ENCODE peak calls at places on chromosome 17, in nine cellular contexts. One of them, this sample, is unnamed.
A peak's percentile ranks its signal among the peaks of the same experiment; 100 is the strongest.

GRCh38 chr17:48025904-48026502 is 11.6 kb downstream of the COPZ2 start:
- DNase-seq in thyroid gland: no peak
- DNase-seq in heart left ventricle: no peak
- DNase-seq in Panc1: no peak
- DNase-seq in left lung: no peak
- DNase-seq in lung: no peak
- DNase-seq in endothelial cell of umbilical vein: peak; percentile 12
- DNase-seq in mammary epithelial cell: peak; percentile 77
- DNase-seq in AG04450: no peak
- DNase-seq in this sample: no peak

GRCh38 chr17:50539762-50540440 is 7.1 kb upstream of the SPATA20 start:
- DNase-seq in thyroid gland: peak; percentile 21
- DNase-seq in heart left ventricle: no peak
- DNase-seq in Panc1: no peak
- DNase-seq in left lung: peak; percentile 46
- DNase-seq in lung: no peak
- DNase-seq in endothelial cell of umbilical vein: no peak
- DNase-seq in mammary epithelial cell: peak; percentile 92
- DNase-seq in AG04450: no peak
- DNase-seq in this sample: no peak

GRCh38 chr17:58317421-58318064 is 11.1 kb downstream of the TSPOAP1 start:
- DNase-seq in thyroid gland: no peak
- DNase-seq in heart left ventricle: peak; percentile 44
- DNase-seq in Panc1: peak; percentile 45
- DNase-seq in left lung: no peak
- DNase-seq in lung: no peak
- DNase-seq in endothelial cell of umbilical vein: peak; percentile 26
- DNase-seq in mammary epithelial cell: peak; percentile 90
- DNase-seq in AG04450: peak; percentile 43
- DNase-seq in this sample: peak; percentile 47

GRCh38 chr17:76497979-76498885 is 3.0 kb downstream of the RHBDF2 start:
- DNase-seq in thyroid gland: peak; percentile 92
- DNase-seq in heart left ventricle: peak; percentile 90
- DNase-seq in Panc1: no peak
- DNase-seq in left lung: peak; percentile 81
- DNase-seq in lung: peak; percentile 68
- DNase-seq in endothelial cell of umbilical vein: peak; percentile 93
- DNase-seq in mammary epithelial cell: peak; percentile 93
- DNase-seq in AG04450: peak; percentile 76
- DNase-seq in this sample: peak; percentile 70

GRCh38 chr17:21161498-21162393 is 35.0 kb downstream of the DHRS7B start:
- DNase-seq in thyroid gland: no peak
- DNase-seq in heart left ventricle: no peak
- DNase-seq in Panc1: no peak
- DNase-seq in left lung: no peak
- DNase-seq in lung: no peak
- DNase-seq in endothelial cell of umbilical vein: peak; percentile 35
- DNase-seq in mammary epithelial cell: no peak
- DNase-seq in AG04450: no peak
- DNase-seq in this sample: no peak

GRCh38 chr17:38508570-38508950 is 80.3 kb downstream of the ARHGAP23 start:
- DNase-seq in thyroid gland: no peak
- DNase-seq in heart left ventricle: no peak
- DNase-seq in Panc1: no peak
- DNase-seq in left lung: no peak
- DNase-seq in lung: no peak
- DNase-seq in endothelial cell of umbilical vein: no peak
- DNase-seq in mammary epithelial cell: no peak
- DNase-seq in AG04450: no peak
- DNase-seq in this sample: no peak

GRCh38 chr17:48600244-48601098 is 4.3 kb downstream of the HOXB6 start:
- DNase-seq in thyroid gland: no peak
- DNase-seq in heart left ventricle: no peak
- DNase-seq in Panc1: no peak
- DNase-seq in left lung: no peak
- DNase-seq in lung: no peak
- DNase-seq in endothelial cell of umbilical vein: no peak
- DNase-seq in mammary epithelial cell: no peak
- DNase-seq in AG04450: no peak
- DNase-seq in this sample: no peak

GRCh38 chr17:63843387-63844292 is 1.2 kb upstream of the SMARCD2 start:
- DNase-seq in thyroid gland: peak; percentile 78
- DNase-seq in heart left ventricle: no peak
- DNase-seq in Panc1: no peak
- DNase-seq in left lung: peak; percentile 62
- DNase-seq in lung: peak; percentile 50
- DNase-seq in endothelial cell of umbilical vein: peak; percentile 71
- DNase-seq in mammary epithelial cell: peak; percentile 19
- DNase-seq in AG04450: peak; percentile 44
- DNase-seq in this sample: no peak

GRCh38 chr17:81026266-81027036 is 8.5 kb upstream of the BAIAP2 start:
- DNase-seq in thyroid gland: no peak
- DNase-seq in heart left ventricle: no peak
- DNase-seq in Panc1: no peak
- DNase-seq in left lung: no peak
- DNase-seq in lung: no peak
- DNase-seq in endothelial cell of umbilical vein: no peak
- DNase-seq in mammary epithelial cell: no peak
- DNase-seq in AG04450: no peak
- DNase-seq in this sample: no peak

GRCh38 chr17:80892019-80892855 is 99.4 kb upstream of the CHMP6 start:
- DNase-seq in thyroid gland: peak; percentile 15
- DNase-seq in heart left ventricle: peak; percentile 86
- DNase-seq in Panc1: peak; percentile 77
- DNase-seq in left lung: peak; percentile 90
- DNase-seq in lung: peak; percentile 73
- DNase-seq in endothelial cell of umbilical vein: peak; percentile 91
- DNase-seq in mammary epithelial cell: peak; percentile 98
- DNase-seq in AG04450: peak; percentile 94
- DNase-seq in this sample: no peak

GRCh38 chr17:73363788-73364522 is 52.2 kb upstream of the CDC42EP4 start:
- DNase-seq in thyroid gland: no peak
- DNase-seq in heart left ventricle: no peak
- DNase-seq in Panc1: no peak
- DNase-seq in left lung: no peak
- DNase-seq in lung: no peak
- DNase-seq in endothelial cell of umbilical vein: no peak
- DNase-seq in mammary epithelial cell: no peak
- DNase-seq in AG04450: no peak
- DNase-seq in this sample: no peak

GRCh38 chr17:32929288-32929574 is 1.3 kb downstream of the TMEM98 start:
- DNase-seq in thyroid gland: no peak
- DNase-seq in heart left ventricle: no peak
- DNase-seq in Panc1: no peak
- DNase-seq in left lung: no peak
- DNase-seq in lung: no peak
- DNase-seq in endothelial cell of umbilical vein: no peak
- DNase-seq in mammary epithelial cell: no peak
- DNase-seq in AG04450: no peak
- DNase-seq in this sample: no peak

GRCh38 chr17:32928527-32929287 is 754 bp downstream of the TMEM98 start:
- DNase-seq in thyroid gland: no peak
- DNase-seq in heart left ventricle: no peak
- DNase-seq in Panc1: no peak
- DNase-seq in left lung: no peak
- DNase-seq in lung: no peak
- DNase-seq in endothelial cell of umbilical vein: peak; percentile 64
- DNase-seq in mammary epithelial cell: no peak
- DNase-seq in AG04450: no peak
- DNase-seq in this sample: no peak

GRCh38 chr17:32926183-32926582 is 1.8 kb upstream of the TMEM98 start:
- DNase-seq in thyroid gland: no peak
- DNase-seq in heart left ventricle: no peak
- DNase-seq in Panc1: no peak
- DNase-seq in left lung: no peak
- DNase-seq in lung: no peak
- DNase-seq in endothelial cell of umbilical vein: no peak
- DNase-seq in mammary epithelial cell: no peak
- DNase-seq in AG04450: no peak
- DNase-seq in this sample: no peak

GRCh38 chr17:32927724-32928526 is at the start of gene TMEM98:
- DNase-seq in thyroid gland: peak; percentile 32
- DNase-seq in heart left ventricle: no peak
- DNase-seq in Panc1: no peak
- DNase-seq in left lung: no peak
- DNase-seq in lung: no peak
- DNase-seq in endothelial cell of umbilical vein: no peak
- DNase-seq in mammary epithelial cell: no peak
- DNase-seq in AG04450: no peak
- DNase-seq in this sample: peak; percentile 55

GRCh38 chr17:32927201-32927723 is 691 bp upstream of the TMEM98 start:
- DNase-seq in thyroid gland: peak; percentile 20
- DNase-seq in heart left ventricle: no peak
- DNase-seq in Panc1: no peak
- DNase-seq in left lung: no peak
- DNase-seq in lung: no peak
- DNase-seq in endothelial cell of umbilical vein: peak; percentile 75
- DNase-seq in mammary epithelial cell: no peak
- DNase-seq in AG04450: no peak
- DNase-seq in this sample: no peak
- H3K4me3 ChIP-seq in thyroid gland: no peak overlapping the region
- H3K4me3 ChIP-seq in heart left ventricle: peak overlapping the region; percentile 62
- H3K4me3 ChIP-seq in Panc1: peak overlapping the region; percentile 55
- H3K4me3 ChIP-seq in left lung: peak overlapping the region; percentile 44
- H3K4me3 ChIP-seq in lung: peak overlapping the region; percentile 28
- H3K4me3 ChIP-seq in endothelial cell of umbilical vein: no peak overlapping the region
- H3K4me3 ChIP-seq in mammary epithelial cell: peak overlapping the region; percentile 54
- H3K4me3 ChIP-seq in AG04450: peak overlapping the region; percentile 68
- H3K4me3 ChIP-seq in this sample: peak overlapping the region; percentile 60

GRCh38 chr17:77865109-77865611 is 93.3 kb upstream of the TNRC6C start:
- DNase-seq in thyroid gland: peak; percentile 25
- DNase-seq in heart left ventricle: peak; percentile 67
- DNase-seq in Panc1: no peak
- DNase-seq in left lung: peak; percentile 30
- DNase-seq in lung: no peak
- DNase-seq in endothelial cell of umbilical vein: no peak
- DNase-seq in mammary epithelial cell: no peak
- DNase-seq in AG04450: no peak
- DNase-seq in this sample: no peak
- TF ChIP-seq CTCF in thyroid gland: no peak
- TF ChIP-seq CTCF in heart left ventricle: no peak
- TF ChIP-seq CTCF in Panc1: no peak
- TF ChIP-seq CTCF in left lung: no peak
- TF ChIP-seq CTCF in lung: no peak
- TF ChIP-seq CTCF in endothelial cell of umbilical vein: no peak
- TF ChIP-seq CTCF in mammary epithelial cell: no peak
- TF ChIP-seq CTCF in AG04450: no peak
- TF ChIP-seq CTCF in this sample: no peak

DNA sequence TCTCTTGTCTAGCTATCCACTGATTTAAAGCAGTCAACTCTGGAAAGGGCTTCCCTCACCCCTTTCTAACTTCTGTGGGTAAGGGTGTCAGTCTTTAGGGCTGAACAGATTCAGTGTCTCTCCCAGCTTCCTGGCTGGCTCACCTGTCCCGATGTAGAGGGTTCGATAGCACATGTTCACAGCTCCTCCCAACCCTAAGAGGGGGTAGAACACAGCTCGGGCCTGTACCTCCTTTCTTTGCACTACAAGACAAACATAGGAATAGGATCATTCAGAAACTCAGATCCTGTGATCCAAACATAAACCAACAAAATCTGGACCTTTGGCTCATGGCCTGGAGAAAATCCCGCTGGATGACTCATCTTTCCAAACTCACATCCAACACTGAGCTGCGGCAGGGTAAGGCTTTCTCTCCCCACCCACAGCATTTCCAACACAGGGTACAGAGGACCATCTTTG is 5.8 kb upstream of the DHRS13 start:
- DNase-seq in thyroid gland: no peak
- DNase-seq in heart left ventricle: no peak
- DNase-seq in Panc1: no peak
- DNase-seq in left lung: no peak
- DNase-seq in lung: no peak
- DNase-seq in endothelial cell of umbilical vein: peak; percentile 83
- DNase-seq in mammary epithelial cell: peak; percentile 63
- DNase-seq in AG04450: peak; percentile 68
- DNase-seq in this sample: peak; percentile 28
- H3K27ac ChIP-seq in thyroid gland: peak overlapping the region; percentile 28
- H3K27ac ChIP-seq in heart left ventricle: peak overlapping the region; percentile 78
- H3K27ac ChIP-seq in Panc1: no peak overlapping the region
- H3K27ac ChIP-seq in left lung: peak overlapping the region; percentile 45
- H3K27ac ChIP-seq in lung: peak overlapping the region; percentile 60
- H3K27ac ChIP-seq in endothelial cell of umbilical vein: peak overlapping the region; percentile 22
- H3K27ac ChIP-seq in mammary epithelial cell: no peak overlapping the region
- H3K27ac ChIP-seq in AG04450: peak overlapping the region; percentile 84
- H3K27ac ChIP-seq in this sample: peak overlapping the region; percentile 60

GRCh38 chr17:79778504-79779087 is 648 bp downstream of the CBX2 start:
- DNase-seq in thyroid gland: peak; percentile 34
- DNase-seq in heart left ventricle: peak; percentile 69
- DNase-seq in Panc1: no peak
- DNase-seq in left lung: no peak
- DNase-seq in lung: no peak
- DNase-seq in endothelial cell of umbilical vein: no peak
- DNase-seq in mammary epithelial cell: no peak
- DNase-seq in AG04450: no peak
- DNase-seq in this sample: no peak

GRCh38 chr17:79779088-79779529 is 1.2 kb downstream of the CBX2 start:
- DNase-seq in thyroid gland: no peak
- DNase-seq in heart left ventricle: peak; percentile 47
- DNase-seq in Panc1: no peak
- DNase-seq in left lung: no peak
- DNase-seq in lung: no peak
- DNase-seq in endothelial cell of umbilical vein: no peak
- DNase-seq in mammary epithelial cell: no peak
- DNase-seq in AG04450: no peak
- DNase-seq in this sample: no peak

GRCh38 chr17:79777844-79778503 is at the start of gene CBX2:
- DNase-seq in thyroid gland: peak; percentile 79
- DNase-seq in heart left ventricle: peak; percentile 92
- DNase-seq in Panc1: no peak
- DNase-seq in left lung: peak; percentile 83
- DNase-seq in lung: peak; percentile 67
- DNase-seq in endothelial cell of umbilical vein: peak; percentile 58
- DNase-seq in mammary epithelial cell: peak; percentile 48
- DNase-seq in AG04450: no peak
- DNase-seq in this sample: peak; percentile 83

GRCh38 chr17:79781012-79781665 is 3.2 kb downstream of the CBX2 start:
- DNase-seq in thyroid gland: no peak
- DNase-seq in heart left ventricle: peak; percentile 19
- DNase-seq in Panc1: no peak
- DNase-seq in left lung: no peak
- DNase-seq in lung: no peak
- DNase-seq in endothelial cell of umbilical vein: no peak
- DNase-seq in mammary epithelial cell: no peak
- DNase-seq in AG04450: no peak
- DNase-seq in this sample: no peak

DNA sequence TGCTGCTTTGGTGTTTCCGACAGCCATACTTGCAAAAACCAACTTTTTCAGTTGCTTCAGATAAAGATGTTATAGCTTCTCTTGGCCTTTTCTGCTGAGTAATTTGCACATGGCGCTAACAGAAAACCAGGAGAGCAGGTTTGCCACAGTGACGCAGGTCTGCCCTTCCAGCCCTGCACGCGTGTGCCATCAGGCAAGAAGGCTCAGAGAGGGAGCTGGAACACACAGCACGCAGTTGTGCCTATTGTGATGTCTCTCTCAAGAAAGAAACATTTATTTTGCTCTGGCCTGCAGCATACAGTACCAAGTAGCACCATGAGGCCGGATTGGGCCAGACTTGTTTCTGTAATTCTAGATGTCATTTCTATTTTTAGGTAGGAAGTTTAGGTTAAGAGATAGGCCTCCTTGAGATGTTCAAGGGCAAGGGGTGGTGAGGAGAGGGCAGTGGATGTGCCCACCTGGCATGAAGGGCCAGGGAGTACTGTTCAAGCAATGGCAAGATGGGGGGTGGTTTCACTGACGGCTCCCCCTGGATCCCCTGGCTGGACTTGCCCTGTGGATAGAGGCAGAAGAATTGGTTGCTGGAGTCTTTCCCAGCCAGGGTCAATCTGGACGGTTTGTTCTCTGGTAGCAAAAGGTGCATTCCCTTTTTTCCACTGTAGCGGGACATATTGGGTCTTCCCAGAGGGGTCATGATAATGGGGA is 1.9 kb downstream of the CBX2 start:
- DNase-seq in thyroid gland: no peak
- DNase-seq in heart left ventricle: peak; percentile 21
- DNase-seq in Panc1: no peak
- DNase-seq in left lung: no peak
- DNase-seq in lung: no peak
- DNase-seq in endothelial cell of umbilical vein: no peak
- DNase-seq in mammary epithelial cell: no peak
- DNase-seq in AG04450: no peak
- DNase-seq in this sample: no peak
- H3K4me3 ChIP-seq in thyroid gland: no peak overlapping the region
- H3K4me3 ChIP-seq in heart left ventricle: no peak overlapping the region
- H3K4me3 ChIP-seq in Panc1: no peak overlapping the region
- H3K4me3 ChIP-seq in left lung: no peak overlapping the region
- H3K4me3 ChIP-seq in lung: no peak overlapping the region
- H3K4me3 ChIP-seq in endothelial cell of umbilical vein: no peak overlapping the region
- H3K4me3 ChIP-seq in mammary epithelial cell: no peak overlapping the region
- H3K4me3 ChIP-seq in AG04450: no peak overlapping the region
- H3K4me3 ChIP-seq in this sample: no peak overlapping the region